ENCODE peak calls at places on chromosome 1, in five cellular contexts. One of them, this sample, is unnamed.

GRCh38 chr1:224108991-224109390 is 4.9 kb upstream of the FBXO28 start:
- DNase-seq in epithelial cell of esophagus: no peak
- DNase-seq in neural progenitor cell: no peak
- DNase-seq in cardiac fibroblast: no peak
- DNase-seq in fibroblast of lung: no peak
- DNase-seq in this sample: no peak

GRCh38 chr1:234322979-234323378 is 50.3 kb upstream of the COA6 start:
- DNase-seq in epithelial cell of esophagus: no peak
- DNase-seq in fibroblast of lung: peak
- DNase-seq in cardiac fibroblast: peak
- DNase-seq in neural progenitor cell: peak
- DNase-seq in this sample: peak

GRCh38 chr1:20376880-20377494 is 86.3 kb downstream of the VWA5B1 start:
- DNase-seq in neural progenitor cell: peak
- DNase-seq in fibroblast of lung: no peak
- DNase-seq in epithelial cell of esophagus: peak
- DNase-seq in cardiac fibroblast: peak
- DNase-seq in this sample: peak

GRCh38 chr1:24191860-24192259 is 4.8 kb upstream of the IFNLR1 start:
- DNase-seq in cardiac fibroblast: peak
- DNase-seq in epithelial cell of esophagus: peak
- DNase-seq in fibroblast of lung: peak
- DNase-seq in neural progenitor cell: no peak
- DNase-seq in this sample: peak

GRCh38 chr1:200982071-200982945 is 41.2 kb downstream of the KIF21B start:
- DNase-seq in fibroblast of lung: peak
- DNase-seq in epithelial cell of esophagus: no peak
- DNase-seq in neural progenitor cell: no peak
- DNase-seq in cardiac fibroblast: peak
- DNase-seq in this sample: no peak

GRCh38 chr1:25117233-25117823 is 115.0 kb downstream of the SYF2 start:
- DNase-seq in epithelial cell of esophagus: peak
- DNase-seq in cardiac fibroblast: no peak
- DNase-seq in fibroblast of lung: no peak
- DNase-seq in neural progenitor cell: peak
- DNase-seq in this sample: peak

GRCh38 chr1:155127672-155128468 is at the start of gene EFNA1:
- DNase-seq in cardiac fibroblast: peak
- DNase-seq in fibroblast of lung: peak
- DNase-seq in neural progenitor cell: peak
- DNase-seq in epithelial cell of esophagus: peak
- DNase-seq in this sample: peak

GRCh38 chr1:228165372-228166169 is at the start of gene IBA57:
- DNase-seq in cardiac fibroblast: peak
- DNase-seq in fibroblast of lung: peak
- DNase-seq in epithelial cell of esophagus: peak
- DNase-seq in neural progenitor cell: peak
- DNase-seq in this sample: peak

GRCh38 chr1:92940541-92940940 is 20.7 kb downstream of the DIPK1A start:
- DNase-seq in neural progenitor cell: no peak
- DNase-seq in epithelial cell of esophagus: peak
- DNase-seq in fibroblast of lung: peak
- DNase-seq in cardiac fibroblast: peak
- DNase-seq in this sample: no peak

GRCh38 chr1:246782120-246782900 is 58.1 kb downstream of the SCCPDH start:
- DNase-seq in fibroblast of lung: peak
- DNase-seq in epithelial cell of esophagus: peak
- DNase-seq in neural progenitor cell: no peak
- DNase-seq in cardiac fibroblast: peak
- DNase-seq in this sample: no peak

GRCh38 chr1:171828794-171829193 is 12.5 kb upstream of the DNM3 start:
- DNase-seq in neural progenitor cell: no peak
- DNase-seq in fibroblast of lung: no peak
- DNase-seq in epithelial cell of esophagus: no peak
- DNase-seq in cardiac fibroblast: no peak
- DNase-seq in this sample: no peak

GRCh38 chr1:202286622-202287097 is 55.1 kb downstream of the UBE2T start:
- DNase-seq in neural progenitor cell: no peak
- DNase-seq in fibroblast of lung: peak
- DNase-seq in epithelial cell of esophagus: no peak
- DNase-seq in cardiac fibroblast: peak
- DNase-seq in this sample: no peak

GRCh38 chr1:208475951-208476824 is 232.0 kb upstream of the PLXNA2 start:
- DNase-seq in cardiac fibroblast: no peak
- DNase-seq in epithelial cell of esophagus: no peak
- DNase-seq in neural progenitor cell: peak
- DNase-seq in fibroblast of lung: peak
- DNase-seq in this sample: no peak

GRCh38 chr1:228017356-228018124 is 10.7 kb downstream of the WNT3A start:
- DNase-seq in fibroblast of lung: no peak
- DNase-seq in neural progenitor cell: no peak
- DNase-seq in epithelial cell of esophagus: no peak
- DNase-seq in cardiac fibroblast: no peak
- DNase-seq in this sample: no peak

GRCh38 chr1:109371271-109371739 is 26.4 kb downstream of the SORT1 start:
- DNase-seq in epithelial cell of esophagus: peak
- DNase-seq in fibroblast of lung: peak
- DNase-seq in cardiac fibroblast: peak
- DNase-seq in neural progenitor cell: no peak
- DNase-seq in this sample: no peak

GRCh38 chr1:60069691-60070090 is 3.9 kb downstream of the C1orf87 start:
- DNase-seq in neural progenitor cell: no peak
- DNase-seq in fibroblast of lung: no peak
- DNase-seq in cardiac fibroblast: no peak
- DNase-seq in epithelial cell of esophagus: no peak
- DNase-seq in this sample: no peak

GRCh38 chr1:78035121-78035520 is 10.6 kb upstream of the GIPC2 start:
- DNase-seq in cardiac fibroblast: no peak
- DNase-seq in neural progenitor cell: no peak
- DNase-seq in fibroblast of lung: no peak
- DNase-seq in epithelial cell of esophagus: peak
- DNase-seq in this sample: no peak

GRCh38 chr1:223750730-223751572 is 38.6 kb downstream of the CAPN2 start:
- DNase-seq in fibroblast of lung: no peak
- DNase-seq in epithelial cell of esophagus: no peak
- DNase-seq in cardiac fibroblast: no peak
- DNase-seq in neural progenitor cell: no peak
- DNase-seq in this sample: no peak

GRCh38 chr1:167221804-167222610 is 1.3 kb downstream of the POU2F1 start:
- DNase-seq in neural progenitor cell: peak
- DNase-seq in fibroblast of lung: peak
- DNase-seq in epithelial cell of esophagus: peak
- DNase-seq in cardiac fibroblast: peak
- DNase-seq in this sample: peak
- TF ChIP-seq CTCF in neural progenitor cell: no peak
- TF ChIP-seq CTCF in fibroblast of lung: no peak
- TF ChIP-seq CTCF in epithelial cell of esophagus: no peak
- TF ChIP-seq CTCF in cardiac fibroblast: no peak
- TF ChIP-seq CTCF in this sample: no peak

DNA sequence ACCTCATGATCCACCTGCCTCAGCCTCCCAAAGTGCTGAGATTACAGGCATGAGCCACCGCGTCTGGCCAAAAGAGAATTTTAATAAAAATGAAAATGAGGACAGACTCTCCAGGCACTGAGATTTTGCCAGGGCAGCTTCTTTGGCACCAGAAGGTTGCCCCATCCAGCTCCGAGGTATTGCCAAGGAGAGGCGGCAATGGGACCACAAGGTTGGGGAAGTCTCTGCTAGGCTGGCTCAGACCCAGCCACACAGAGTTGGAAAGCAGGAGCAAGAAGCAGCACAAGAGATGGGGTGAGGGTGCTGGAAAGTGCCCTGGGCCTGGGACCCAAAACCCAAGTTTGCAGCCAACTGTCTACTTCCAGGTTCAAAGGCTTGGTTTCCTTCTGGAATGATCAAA is 200.9 kb downstream of the HHIPL2 start:
- DNase-seq in fibroblast of lung: no peak
- DNase-seq in neural progenitor cell: no peak
- DNase-seq in cardiac fibroblast: no peak
- DNase-seq in epithelial cell of esophagus: no peak
- DNase-seq in this sample: no peak
- TF ChIP-seq CTCF in fibroblast of lung: no peak
- TF ChIP-seq CTCF in neural progenitor cell: no peak
- TF ChIP-seq CTCF in cardiac fibroblast: no peak
- TF ChIP-seq CTCF in epithelial cell of esophagus: no peak
- TF ChIP-seq CTCF in this sample: no peak

GRCh38 chr1:72271555-72272096 is 10.7 kb downstream of the NEGR1 start:
- DNase-seq in neural progenitor cell: no peak
- DNase-seq in fibroblast of lung: no peak
- DNase-seq in cardiac fibroblast: no peak
- DNase-seq in epithelial cell of esophagus: no peak
- DNase-seq in this sample: no peak
- TF ChIP-seq CTCF in neural progenitor cell: no peak
- TF ChIP-seq CTCF in fibroblast of lung: no peak
- TF ChIP-seq CTCF in cardiac fibroblast: no peak
- TF ChIP-seq CTCF in epithelial cell of esophagus: no peak
- TF ChIP-seq CTCF in this sample: no peak

DNA sequence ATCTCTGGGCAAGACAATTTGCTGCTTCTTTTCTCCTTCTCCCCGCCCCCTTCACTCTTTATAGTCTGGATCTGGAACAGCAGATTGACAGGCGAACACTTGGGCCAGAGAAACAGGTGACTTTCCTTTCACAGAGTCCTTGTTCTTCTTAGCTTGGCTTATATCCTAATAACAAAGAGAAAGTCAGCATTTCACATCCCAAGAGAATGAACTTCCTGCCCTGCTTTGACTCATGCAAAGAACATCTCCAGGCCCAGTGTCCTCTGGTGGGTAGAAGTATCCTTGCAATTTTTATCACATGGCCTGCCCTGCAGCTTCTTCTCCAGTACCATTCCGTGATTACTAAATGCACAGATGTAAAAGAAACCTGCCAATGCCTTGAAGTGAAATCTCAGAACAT is 764.4 kb downstream of the ADGRL2 start:
- DNase-seq in epithelial cell of esophagus: peak
- DNase-seq in fibroblast of lung: peak
- DNase-seq in cardiac fibroblast: peak
- DNase-seq in neural progenitor cell: peak
- DNase-seq in this sample: peak
- TF ChIP-seq CTCF in epithelial cell of esophagus: peak
- TF ChIP-seq CTCF in fibroblast of lung: peak
- TF ChIP-seq CTCF in cardiac fibroblast: peak
- TF ChIP-seq CTCF in neural progenitor cell: no peak
- TF ChIP-seq CTCF in this sample: no peak

DNA sequence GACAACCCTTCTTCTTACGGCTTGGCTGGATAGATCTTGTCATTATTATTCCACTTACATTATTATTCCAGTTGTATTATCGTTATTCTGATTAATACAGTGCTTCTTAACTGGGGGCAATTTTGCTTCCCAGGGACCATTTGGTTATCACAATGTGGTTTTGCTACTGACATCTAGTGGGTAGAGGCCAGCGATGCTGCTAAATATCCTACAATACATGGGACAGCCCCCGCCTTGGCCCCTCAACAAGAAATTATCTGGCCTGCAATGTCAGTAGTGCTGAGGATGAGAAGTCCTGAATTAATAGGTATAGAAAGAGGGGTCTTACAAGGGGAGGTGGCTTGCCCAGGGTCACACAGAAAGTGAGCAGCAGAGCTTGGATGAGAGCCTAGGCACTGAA is 105.6 kb downstream of the PTPRU start:
- DNase-seq in cardiac fibroblast: no peak
- DNase-seq in fibroblast of lung: no peak
- DNase-seq in epithelial cell of esophagus: no peak
- DNase-seq in neural progenitor cell: no peak
- DNase-seq in this sample: no peak
- TF ChIP-seq CTCF in cardiac fibroblast: no peak
- TF ChIP-seq CTCF in fibroblast of lung: peak
- TF ChIP-seq CTCF in epithelial cell of esophagus: peak
- TF ChIP-seq CTCF in neural progenitor cell: peak
- TF ChIP-seq CTCF in this sample: no peak

DNA sequence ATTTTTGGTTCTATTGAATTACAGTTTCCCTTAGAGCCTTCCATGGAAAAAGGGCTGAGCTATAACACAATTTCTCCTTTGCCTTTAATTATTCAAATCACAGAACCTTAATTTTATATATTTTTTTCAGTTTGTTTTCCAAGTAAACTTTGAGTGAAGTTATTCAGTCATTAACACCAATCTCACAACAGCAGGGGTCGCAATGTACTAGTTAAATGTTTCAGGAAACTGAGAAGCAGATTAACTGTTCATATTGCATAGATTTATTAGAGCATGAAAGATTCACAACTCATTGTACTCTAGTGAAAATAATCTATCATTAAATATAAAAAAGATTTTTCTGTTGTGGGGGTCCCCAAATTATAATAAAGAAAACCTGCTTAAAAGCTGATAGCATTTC is 64.1 kb downstream of the KIFAP3 start:
- DNase-seq in epithelial cell of esophagus: peak
- DNase-seq in cardiac fibroblast: peak
- DNase-seq in neural progenitor cell: peak
- DNase-seq in fibroblast of lung: peak
- DNase-seq in this sample: peak
- TF ChIP-seq CTCF in epithelial cell of esophagus: peak
- TF ChIP-seq CTCF in cardiac fibroblast: peak
- TF ChIP-seq CTCF in neural progenitor cell: peak
- TF ChIP-seq CTCF in fibroblast of lung: peak
- TF ChIP-seq CTCF in this sample: peak

GRCh38 chr1:54425152-54425584 is 19.0 kb upstream of the SSBP3 start:
- DNase-seq in cardiac fibroblast: no peak
- DNase-seq in fibroblast of lung: no peak
- DNase-seq in neural progenitor cell: no peak
- DNase-seq in epithelial cell of esophagus: no peak
- DNase-seq in this sample: no peak
- TF ChIP-seq CTCF in cardiac fibroblast: no peak
- TF ChIP-seq CTCF in fibroblast of lung: no peak
- TF ChIP-seq CTCF in neural progenitor cell: no peak
- TF ChIP-seq CTCF in epithelial cell of esophagus: no peak
- TF ChIP-seq CTCF in this sample: no peak

DNA sequence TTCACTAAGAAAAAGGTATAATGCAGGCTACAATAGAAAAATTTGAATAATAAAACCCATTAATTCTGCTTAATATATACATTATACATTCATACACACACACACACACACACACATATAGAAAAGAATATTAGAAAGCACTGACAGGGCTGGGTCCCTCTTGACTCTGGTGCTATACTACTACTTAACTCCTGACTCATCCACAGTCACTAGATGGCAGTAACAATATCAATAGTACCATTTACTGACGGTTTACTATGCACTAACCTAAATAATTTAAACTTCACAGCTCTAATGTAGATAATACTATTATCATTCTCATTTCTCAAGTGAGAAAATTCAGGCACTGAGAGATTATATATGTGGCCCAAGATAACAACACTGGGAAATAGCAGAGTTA is 87.5 kb downstream of the COP1 start:
- DNase-seq in neural progenitor cell: no peak
- DNase-seq in cardiac fibroblast: peak
- DNase-seq in epithelial cell of esophagus: peak
- DNase-seq in fibroblast of lung: peak
- DNase-seq in this sample: peak
- TF ChIP-seq CTCF in neural progenitor cell: peak
- TF ChIP-seq CTCF in cardiac fibroblast: peak
- TF ChIP-seq CTCF in epithelial cell of esophagus: peak
- TF ChIP-seq CTCF in fibroblast of lung: no peak
- TF ChIP-seq CTCF in this sample: peak

GRCh38 chr1:65751961-65752360 is 40.7 kb upstream of the PDE4B start:
- DNase-seq in neural progenitor cell: no peak
- DNase-seq in fibroblast of lung: no peak
- DNase-seq in cardiac fibroblast: no peak
- DNase-seq in epithelial cell of esophagus: peak
- DNase-seq in this sample: no peak
- TF ChIP-seq CTCF in neural progenitor cell: no peak
- TF ChIP-seq CTCF in fibroblast of lung: no peak
- TF ChIP-seq CTCF in cardiac fibroblast: no peak
- TF ChIP-seq CTCF in epithelial cell of esophagus: no peak
- TF ChIP-seq CTCF in this sample: no peak

This sample was measured in Calu3.